ENCODE peak calls at places on chromosomes 3 and 15, in four cellular contexts. E is HCT116, X is right lobe of liver, T is breast epithelium. Q is an unnamed sample.

GRCh38 chr3:27366062-27366591 is 3.1 kb downstream of the NEK10 start:
- DNase-seq in X (no peak), T (no peak), E (no peak), Q (no peak)

GRCh38 chr3:43423142-43423541 is 136.8 kb downstream of the SNRK start:
- DNase-seq in E (no peak), T (no peak), X (no peak), Q (no peak)

GRCh38 chr3:71376911-71377310 is 206.6 kb downstream of the FOXP1 start:
- DNase-seq in X (no peak), E (no peak), T (no peak), Q (no peak)

GRCh38 chr3:17238029-17238428 is 353.3 kb downstream of the PLCL2 start:
- DNase-seq in T (no peak), E (no peak), X (no peak), Q (no peak)

GRCh38 chr3:46878796-46879436 is 1.4 kb downstream of the PTH1R start:
- DNase-seq in T (no peak), X (no peak), E (no peak), Q (peak; percentile 79)

GRCh38 chr3:23567917-23568316 is 237.8 kb upstream of the UBE2E1 start:
- DNase-seq in E (peak; percentile 36), T (no peak), X (no peak), Q (peak; percentile 42)

GRCh38 chr3:56724580-56725142 is 41.6 kb upstream of the TASOR start:
- DNase-seq in T (no peak), E (no peak), X (no peak), Q (no peak)

GRCh38 chr15:26260517-26261133 is 397.5 kb upstream of the ATP10A start:
- DNase-seq in E (no peak), T (no peak), X (no peak), Q (no peak)

GRCh38 chr3:133578548-133579191 is 5.2 kb downstream of the CDV3 start:
- DNase-seq in X (no peak), T (no peak), E (peak; percentile 59), Q (no peak)

GRCh38 chr3:9223683-9224082 is 25.8 kb downstream of the SRGAP3 start:
- DNase-seq in T (no peak), X (no peak), E (no peak), Q (no peak)

GRCh38 chr3:126357299-126358037 is at the start of gene KLF15:
- DNase-seq in T (peak; percentile 80), X (peak; percentile 94), E (peak; percentile 43), Q (peak; percentile 87)

GRCh38 chr3:126354776-126355175 is 2.4 kb downstream of the KLF15 start:
- DNase-seq in T (no peak), X (peak; percentile 75), E (no peak), Q (no peak)

GRCh38 chr3:126356373-126357298 is 572 bp downstream of the KLF15 start:
- DNase-seq in X (peak; percentile 78), T (no peak), E (no peak), Q (no peak)

GRCh38 chr3:126355251-126355650 is 2.0 kb downstream of the KLF15 start:
- DNase-seq in X (peak; percentile 50), E (no peak), T (no peak), Q (no peak)

GRCh38 chr3:126355777-126356372 is 1.3 kb downstream of the KLF15 start:
- DNase-seq in T (peak; percentile 90), X (peak; percentile 98), E (peak; percentile 46), Q (no peak)
- TF ChIP-seq POLR2A in T (peak; percentile 48), X (peak; percentile 88), E (peak; percentile 46), Q (no peak)

DNA sequence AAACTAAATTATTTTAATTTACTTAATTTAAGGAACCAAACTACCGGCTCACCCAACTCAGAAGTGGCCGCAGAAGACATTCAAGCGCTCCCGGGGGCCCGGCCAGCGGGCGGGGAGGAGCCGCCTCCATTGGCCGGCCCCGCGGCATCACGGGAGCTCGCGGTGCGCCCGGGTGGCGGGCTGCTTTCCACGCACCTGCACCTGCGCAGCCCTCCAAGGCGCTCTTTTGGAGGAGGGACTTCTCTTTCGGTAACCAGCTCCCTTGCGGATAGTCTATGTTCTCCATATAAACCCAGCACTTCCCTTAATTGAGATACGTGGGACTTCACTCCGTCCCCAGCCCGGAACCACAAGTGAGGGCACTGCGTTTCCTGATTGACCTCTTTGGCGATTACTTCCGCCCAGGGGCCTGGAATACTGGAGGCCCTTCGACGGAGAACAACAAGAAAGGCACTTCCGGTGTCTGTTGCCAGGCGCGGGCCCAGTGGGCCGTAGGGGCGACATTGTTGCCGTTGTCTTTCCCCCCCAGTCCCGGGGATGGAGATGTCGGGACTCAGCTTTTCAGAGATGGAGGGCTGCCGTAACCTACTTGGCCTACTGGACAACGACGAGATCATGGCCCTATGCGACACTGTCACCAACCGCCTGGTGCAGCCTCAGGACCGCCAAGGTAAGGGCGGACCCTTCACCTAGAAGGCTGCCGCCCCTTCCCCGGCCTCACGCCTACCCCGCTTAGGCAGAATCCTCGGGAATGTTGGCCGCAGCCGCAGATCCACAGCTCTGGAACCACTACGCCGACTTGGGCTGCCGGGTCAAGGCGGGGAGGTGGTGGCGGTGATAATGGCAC is at the start of gene C3orf38:
- DNase-seq in X (peak; percentile 92), E (peak; percentile 90), T (peak; percentile 78), Q (peak; percentile 71)
- TF ChIP-seq POLR2A in X (peak; percentile 52), E (peak; percentile 5), T (peak; percentile 52), Q (peak; percentile 55)

GRCh38 chr3:128556949-128557348 is 63.9 kb upstream of the GATA2 start:
- DNase-seq in T (no peak), E (no peak), X (no peak), Q (no peak)

GRCh38 chr3:128554465-128555097 is 61.6 kb upstream of the GATA2 start:
- DNase-seq in T (peak; percentile 30), X (no peak), E (no peak), Q (no peak)

GRCh38 chr3:128555098-128555825 is 62.3 kb upstream of the GATA2 start:
- DNase-seq in T (peak; percentile 51), X (no peak), E (no peak), Q (no peak)

GRCh38 chr3:128556384-128556783 is 63.4 kb upstream of the GATA2 start:
- DNase-seq in T (no peak), E (no peak), X (no peak), Q (no peak)

GRCh38 chr3:128555881-128556280 is 62.9 kb upstream of the GATA2 start:
- DNase-seq in T (no peak), X (no peak), E (no peak), Q (no peak)
- TF ChIP-seq POLR2A in T (no peak), X (no peak), E (no peak), Q (no peak)

DNA sequence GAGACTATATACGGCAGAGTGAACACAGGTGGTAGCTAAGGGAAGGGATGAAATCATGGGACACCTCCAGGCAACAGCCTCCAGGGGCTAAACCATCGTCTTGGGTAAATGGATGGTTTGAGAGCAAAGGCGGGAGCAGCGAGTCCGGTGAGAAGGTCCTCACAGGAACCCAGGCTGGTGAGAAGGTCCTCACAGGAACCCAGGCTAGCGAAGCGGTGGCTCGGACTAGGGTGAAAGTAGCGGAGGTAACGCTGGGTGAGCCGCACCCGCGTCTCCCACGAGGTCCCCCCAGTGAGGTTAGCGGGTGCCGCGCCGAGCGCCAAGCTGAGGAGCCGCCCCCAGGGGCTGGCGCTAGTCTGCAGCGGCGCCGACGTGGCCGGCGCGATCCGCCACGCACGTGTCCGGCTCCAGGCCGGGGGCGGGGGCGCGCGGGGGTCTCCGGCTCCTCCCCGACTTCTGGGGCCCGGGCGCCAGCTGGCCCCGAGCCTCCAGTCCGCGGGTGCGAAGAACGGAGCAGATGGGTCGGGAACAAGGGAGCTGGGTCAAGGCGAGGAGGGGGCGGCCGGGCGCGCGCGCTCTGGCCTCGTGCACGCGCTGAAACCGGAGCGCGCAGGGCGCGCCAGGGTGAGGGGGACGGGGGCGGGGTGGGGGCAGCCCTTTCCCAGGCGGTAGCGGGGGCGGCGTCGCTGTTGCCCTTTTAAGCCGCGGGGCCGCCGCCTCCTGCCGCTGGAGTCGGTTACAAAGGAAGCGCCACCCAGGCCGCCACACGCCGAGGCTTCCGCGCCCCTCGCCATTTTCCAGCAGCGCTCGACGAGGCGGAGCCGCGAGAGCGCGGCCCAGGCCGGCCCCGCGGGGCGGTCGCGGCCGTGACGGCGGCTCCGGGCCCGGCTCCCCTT is at the start of gene UBE2Q2:
- DNase-seq in X (peak; percentile 59), T (peak; percentile 53), E (no peak), Q (peak; percentile 56)
- TF ChIP-seq POLR2A in X (no peak), T (no peak), E (peak; percentile 40), Q (peak; percentile 56)

DNA sequence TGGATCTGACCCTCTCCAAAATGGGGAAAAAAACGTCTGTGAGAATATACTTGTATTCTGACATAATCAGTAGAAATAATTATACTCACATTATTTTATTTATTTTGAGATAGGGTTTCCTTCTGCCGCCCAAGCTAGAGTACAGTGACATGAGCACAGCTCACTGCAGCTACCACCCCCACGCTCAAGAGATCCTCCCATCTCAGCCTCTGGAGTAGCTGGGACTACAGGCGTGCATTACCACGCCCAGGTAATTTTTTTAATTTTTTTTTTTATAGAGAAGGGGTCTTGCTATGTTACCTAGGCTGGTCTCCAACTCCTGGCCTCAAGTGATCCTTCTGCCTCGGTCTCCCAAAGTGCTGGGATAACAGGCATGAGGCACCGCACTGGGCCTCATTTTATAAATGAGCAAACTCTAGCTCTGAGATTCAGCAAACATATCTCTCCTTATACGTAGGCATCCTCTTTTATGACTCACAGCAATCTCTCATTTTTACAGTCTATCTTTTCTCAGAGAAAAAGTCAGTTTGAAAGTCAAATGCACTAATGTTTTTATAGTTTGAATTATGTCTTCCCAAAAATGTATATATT is 986 bp upstream of the VGLL3 start:
- DNase-seq in X (no peak), T (no peak), E (no peak), Q (no peak)
- TF ChIP-seq POLR2A in X (no peak), T (no peak), E (no peak), Q (no peak)

GRCh38 chr3:4990061-4990460 is 10.8 kb downstream of the BHLHE40 start:
- DNase-seq in T (no peak), X (no peak), E (no peak), Q (no peak)

GRCh38 chr3:4989649-4989966 is 10.4 kb downstream of the BHLHE40 start:
- DNase-seq in X (no peak), T (no peak), E (no peak), Q (no peak)

GRCh38 chr3:4987374-4988296 is 8.4 kb downstream of the BHLHE40 start:
- DNase-seq in E (no peak), T (no peak), X (no peak), Q (no peak)

GRCh38 chr3:4986611-4987373 is 7.6 kb downstream of the BHLHE40 start:
- DNase-seq in E (peak; percentile 98), X (peak; percentile 97), T (peak; percentile 98), Q (peak; percentile 65)

DNA sequence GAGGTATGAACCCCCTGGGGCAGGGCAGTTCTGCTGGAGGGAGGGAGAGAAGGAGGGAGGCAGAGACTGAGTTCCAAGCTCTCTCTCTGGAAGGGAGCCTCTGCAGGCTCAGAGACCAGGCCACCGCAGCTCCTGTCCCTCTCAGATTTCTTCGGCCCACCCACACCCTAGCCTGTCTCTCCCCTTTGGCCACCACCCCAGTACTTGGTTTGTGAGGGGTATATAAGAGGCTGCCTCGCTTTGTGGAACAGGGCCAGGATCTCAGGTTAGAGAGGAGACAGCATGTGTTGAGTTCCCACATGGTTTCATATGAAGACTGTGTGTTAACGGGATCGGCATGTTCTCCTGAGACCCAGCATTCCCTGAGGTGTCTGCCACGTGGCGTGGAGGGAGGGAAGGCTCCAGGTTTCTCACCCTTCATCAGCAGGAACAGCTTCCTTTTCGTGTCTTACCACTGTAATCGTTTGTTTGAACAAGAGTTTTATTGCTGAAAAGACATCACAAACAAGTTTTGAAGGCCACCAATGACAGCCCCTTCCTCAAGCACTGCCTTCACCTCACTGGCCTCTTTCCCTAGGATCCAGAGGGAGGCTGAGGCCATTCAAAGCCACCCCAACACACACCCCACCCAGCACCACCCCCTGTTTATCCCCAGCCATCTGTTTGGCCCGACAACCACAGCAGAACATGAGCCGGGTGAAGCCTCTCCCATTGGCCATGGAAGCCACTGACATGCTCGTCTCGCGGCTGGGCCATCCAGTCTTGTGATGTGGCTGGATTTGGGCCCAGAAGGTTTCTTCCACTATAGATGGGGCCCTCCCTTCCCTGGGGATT is 9.8 kb downstream of the BHLHE40 start:
- DNase-seq in X (no peak), E (no peak), T (no peak), Q (no peak)
- TF ChIP-seq POLR2A in X (no peak), E (no peak), T (no peak), Q (no peak)